ENCODE peak calls at places on chromosomes 13 and 19, in seven cellular contexts. X is skeletal muscle cell; A is fibroblast of lung; T is activated effector memory CD4-positive, alpha-beta T cell treated with anti-CD3 and anti-CD28 coated beads, Interleukin-2, amount 50 U/mL, for 16 hours; V is stimulated activated CD4-positive, alpha-beta T cell treated with anti-CD3 and anti-CD28 coated beads, Interleukin-1b, Interleukin-23, amount 100 ng/mL, for 24 hours; U is Calu3; R is C1 segment of cervical spinal cord. B is an unnamed sample.

GRCh38 chr19:531009-531752 is 379 bp upstream of the CDC34 start:
- DNase-seq in V (peak; percentile 74), A (peak; percentile 67), U (peak; percentile 89), X (no peak), T (peak; percentile 96), R (peak; percentile 59), B (peak; percentile 96)

GRCh38 chr19:48539503-48540096 is 12.4 kb upstream of the SULT2B1 start:
- DNase-seq in X (peak; percentile 23), U (no peak), V (no peak), T (no peak), R (no peak), A (peak; percentile 62), B (no peak)

GRCh38 chr19:8089664-8090601 is 37.4 kb downstream of the CCL25 start:
- DNase-seq in A (no peak), X (no peak), T (peak; percentile 55), U (no peak), R (no peak), V (no peak), B (no peak)

GRCh38 chr19:3397266-3398022 is 31.1 kb downstream of the NFIC start:
- DNase-seq in R (no peak), A (peak; percentile 40), V (no peak), U (peak; percentile 73), X (no peak), T (no peak), B (no peak)

GRCh38 chr19:30180691-30181090 is 191.5 kb upstream of the ZNF536 start:
- DNase-seq in U (no peak), T (no peak), A (no peak), R (no peak), V (no peak), X (no peak), B (no peak)

GRCh38 chr13:28531195-28531955 is 36.4 kb upstream of the FLT1 start:
- DNase-seq in R (no peak), X (no peak), T (no peak), V (no peak), A (peak; percentile 16), U (no peak), B (no peak)

GRCh38 chr19:49672131-49672919 is 4.7 kb upstream of the PRMT1 start:
- DNase-seq in X (no peak), R (peak; percentile 29), T (peak; percentile 93), A (peak; percentile 52), V (peak; percentile 61), U (peak; percentile 86), B (peak; percentile 91)

GRCh38 chr13:98675837-98676236 is 76.6 kb downstream of the SLC15A1 start:
- DNase-seq in X (no peak), R (no peak), U (no peak), T (no peak), A (no peak), V (no peak), B (no peak)

GRCh38 chr13:28872427-28873176 is 52.5 kb downstream of the MTUS2 start:
- DNase-seq in V (no peak), T (no peak), U (no peak), A (no peak), R (no peak), X (no peak), B (no peak)

GRCh38 chr19:54299126-54299498 is 13.9 kb downstream of the LILRA5 start:
- DNase-seq in U (no peak), T (no peak), R (no peak), A (no peak), V (no peak), X (no peak), B (peak; percentile 53)